ENCODE peak calls at places on chromosomes 4 and X, in five cellular contexts. One of them, this sample, is unnamed.
A peak's percentile ranks its signal among the peaks of the same experiment; 100 is the strongest.

GRCh38 chrX:23434356-23434884 is 99.8 kb downstream of the PTCHD1 start:
- DNase-seq in trophoblast cell: no peak
- DNase-seq in H9: no peak
- DNase-seq in neuronal stem cell: no peak
- DNase-seq in H1: no peak
- DNase-seq in this sample: peak; percentile 1

GRCh38 chr4:62208921-62209320 is 1008.8 kb downstream of the ADGRL3 start:
- DNase-seq in H1: no peak
- DNase-seq in trophoblast cell: no peak
- DNase-seq in neuronal stem cell: no peak
- DNase-seq in H9: no peak
- DNase-seq in this sample: no peak

GRCh38 chr4:62225972-62226371 is 1025.8 kb downstream of the ADGRL3 start:
- DNase-seq in trophoblast cell: no peak
- DNase-seq in H9: no peak
- DNase-seq in H1: no peak
- DNase-seq in neuronal stem cell: no peak
- DNase-seq in this sample: no peak

GRCh38 chrX:118211891-118212816 is 95.5 kb upstream of the KLHL13 start:
- DNase-seq in trophoblast cell: no peak
- DNase-seq in H9: no peak
- DNase-seq in neuronal stem cell: no peak
- DNase-seq in H1: no peak
- DNase-seq in this sample: no peak

GRCh38 chr4:39732728-39733127 is 34.8 kb downstream of the UBE2K start:
- DNase-seq in trophoblast cell: no peak
- DNase-seq in H9: no peak
- DNase-seq in H1: peak; percentile 30
- DNase-seq in neuronal stem cell: no peak
- DNase-seq in this sample: peak; percentile 70

GRCh38 chrX:14902536-14902935 is 29.3 kb downstream of the MOSPD2 start:
- DNase-seq in neuronal stem cell: no peak
- DNase-seq in trophoblast cell: no peak
- DNase-seq in H1: no peak
- DNase-seq in H9: no peak
- DNase-seq in this sample: no peak

GRCh38 chrX:115311666-115312065 is 22.2 kb downstream of the LUZP4 start:
- DNase-seq in H9: peak; percentile 93
- DNase-seq in H1: peak; percentile 65
- DNase-seq in neuronal stem cell: no peak
- DNase-seq in trophoblast cell: no peak
- DNase-seq in this sample: peak; percentile 13

GRCh38 chr4:111230265-111230664 is 607.4 kb upstream of the PITX2 start:
- DNase-seq in H1: no peak
- DNase-seq in H9: no peak
- DNase-seq in trophoblast cell: no peak
- DNase-seq in neuronal stem cell: no peak
- DNase-seq in this sample: peak; percentile 7

GRCh38 chr4:28787947-28788346 is 1927.3 kb downstream of the STIM2 start:
- DNase-seq in H9: no peak
- DNase-seq in H1: no peak
- DNase-seq in neuronal stem cell: no peak
- DNase-seq in trophoblast cell: no peak
- DNase-seq in this sample: no peak

GRCh38 chr4:73505567-73505966 is 24.0 kb downstream of the AFM start:
- DNase-seq in H9: no peak
- DNase-seq in neuronal stem cell: no peak
- DNase-seq in trophoblast cell: no peak
- DNase-seq in H1: no peak
- DNase-seq in this sample: no peak

GRCh38 chr4:7595883-7596535 is 161.3 kb upstream of the PSAPL1 start:
- DNase-seq in H1: no peak
- DNase-seq in trophoblast cell: no peak
- DNase-seq in neuronal stem cell: no peak
- DNase-seq in H9: no peak
- DNase-seq in this sample: no peak

GRCh38 chrX:149937881-149938426 is 337 bp downstream of the EOLA2 start:
- DNase-seq in neuronal stem cell: no peak
- DNase-seq in H9: no peak
- DNase-seq in trophoblast cell: no peak
- DNase-seq in H1: no peak
- DNase-seq in this sample: no peak

GRCh38 chr4:2788532-2789103 is 4.3 kb upstream of the SH3BP2 start:
- DNase-seq in neuronal stem cell: no peak
- DNase-seq in H1: no peak
- DNase-seq in H9: peak; percentile 21
- DNase-seq in trophoblast cell: no peak
- DNase-seq in this sample: no peak

GRCh38 chr4:25258980-25259578 is 25.2 kb downstream of the PI4K2B start:
- DNase-seq in neuronal stem cell: no peak
- DNase-seq in H9: no peak
- DNase-seq in H1: no peak
- DNase-seq in trophoblast cell: no peak
- DNase-seq in this sample: peak; percentile 38

GRCh38 chr4:113325876-113326615 is 276.6 kb downstream of the ANK2 start:
- DNase-seq in trophoblast cell: no peak
- DNase-seq in H9: no peak
- DNase-seq in H1: no peak
- DNase-seq in neuronal stem cell: no peak
- DNase-seq in this sample: no peak

GRCh38 chrX:128781506-128781905 is 729.3 kb upstream of the ACTRT1 start:
- DNase-seq in H9: peak; percentile 57
- DNase-seq in trophoblast cell: no peak
- DNase-seq in H1: peak; percentile 49
- DNase-seq in neuronal stem cell: peak; percentile 3
- DNase-seq in this sample: peak; percentile 6

GRCh38 chrX:41922125-41922521 is 1.2 kb downstream of the CASK start:
- DNase-seq in neuronal stem cell: no peak
- DNase-seq in H9: no peak
- DNase-seq in H1: no peak
- DNase-seq in trophoblast cell: no peak
- DNase-seq in this sample: peak; percentile 52
- H2BK12ac ChIP-seq in neuronal stem cell: no peak overlapping the region
- H2BK12ac ChIP-seq in H9: no peak overlapping the region
- H2BK12ac ChIP-seq in H1: peak overlapping the region; percentile 9
- H2BK12ac ChIP-seq in trophoblast cell: no peak overlapping the region
- H2BK12ac ChIP-seq in this sample: no peak overlapping the region

GRCh38 chr4:89111833-89112563 is 665 bp downstream of the TIGD2 start:
- DNase-seq in H1: no peak
- DNase-seq in H9: no peak
- DNase-seq in trophoblast cell: peak; percentile 90
- DNase-seq in neuronal stem cell: no peak
- DNase-seq in this sample: peak; percentile 96
- H2BK120ac ChIP-seq in H1: no peak overlapping the region
- H2BK120ac ChIP-seq in H9: no peak overlapping the region
- H2BK120ac ChIP-seq in trophoblast cell: peak overlapping the region; percentile 44
- H2BK120ac ChIP-seq in neuronal stem cell: no peak overlapping the region
- H2BK120ac ChIP-seq in this sample: peak overlapping the region; percentile 52

DNA sequence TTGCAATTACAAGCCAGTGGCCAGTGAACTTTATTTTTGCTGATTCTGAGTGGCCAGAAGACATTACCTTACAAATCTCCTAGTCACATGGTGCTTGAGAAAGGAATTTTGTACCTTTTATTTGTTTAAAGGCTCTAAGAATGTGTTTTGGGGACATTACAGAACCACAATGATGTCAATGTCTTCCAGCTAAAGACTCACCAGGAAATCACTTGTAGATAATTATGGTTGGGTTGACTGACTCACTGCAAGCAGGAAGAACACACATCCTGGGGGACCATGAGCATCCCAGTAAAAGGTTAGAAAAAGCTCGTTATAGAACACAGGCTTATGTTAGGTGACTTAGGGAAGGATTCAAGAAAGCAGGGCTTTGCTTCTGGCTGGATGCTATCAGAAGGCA is 119.4 kb upstream of the FAM9B start:
- DNase-seq in H1: no peak
- DNase-seq in trophoblast cell: no peak
- DNase-seq in neuronal stem cell: no peak
- DNase-seq in H9: no peak
- DNase-seq in this sample: peak; percentile 48
- H3K9ac ChIP-seq in H1: no peak overlapping the region
- H3K9ac ChIP-seq in trophoblast cell: no peak overlapping the region
- H3K9ac ChIP-seq in neuronal stem cell: no peak overlapping the region
- H3K9ac ChIP-seq in H9: no peak overlapping the region
- H3K9ac ChIP-seq in this sample: no peak overlapping the region

DNA sequence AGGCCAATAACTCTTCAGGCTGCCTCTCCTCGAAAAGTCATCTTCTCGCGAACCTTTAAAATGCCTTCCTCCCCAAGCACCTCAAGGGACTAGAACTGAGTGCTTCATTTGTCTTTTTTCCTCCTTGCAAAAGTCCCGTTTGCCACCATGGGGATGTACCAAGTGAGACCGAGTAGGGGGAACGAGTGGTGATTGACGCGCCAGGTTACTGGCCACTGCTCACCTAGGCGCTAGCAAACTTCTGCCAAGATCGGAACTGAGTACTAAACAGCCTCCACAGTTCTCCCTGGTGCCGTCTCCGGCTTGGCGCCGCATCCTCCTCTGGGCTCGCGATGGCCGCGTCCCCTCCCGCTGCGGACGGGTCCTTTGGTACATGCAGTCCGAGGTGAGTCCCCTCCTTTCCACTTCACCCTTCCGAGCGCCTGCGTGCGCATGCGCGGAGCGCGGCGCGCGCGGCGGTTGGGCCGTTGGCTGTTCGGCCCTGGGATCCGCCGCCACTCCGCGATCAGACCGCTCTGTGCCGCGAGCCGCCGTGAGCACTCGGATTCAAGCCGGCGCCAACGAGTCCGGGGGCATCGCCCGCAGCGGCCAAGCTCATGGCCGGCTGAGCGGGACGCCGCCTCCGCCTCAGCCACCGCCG is at the start of gene CDK16:
- DNase-seq in H9: peak; percentile 87
- DNase-seq in trophoblast cell: peak; percentile 61
- DNase-seq in neuronal stem cell: peak; percentile 69
- DNase-seq in H1: peak; percentile 72
- DNase-seq in this sample: peak; percentile 81
- H2BK12ac ChIP-seq in H9: no peak within 1 kb of the TSS
- H2BK12ac ChIP-seq in trophoblast cell: peak within 1 kb of the TSS; percentile 21
- H2BK12ac ChIP-seq in neuronal stem cell: no peak within 1 kb of the TSS
- H2BK12ac ChIP-seq in H1: peak within 1 kb of the TSS; percentile 92
- H2BK12ac ChIP-seq in this sample: no peak within 1 kb of the TSS

DNA sequence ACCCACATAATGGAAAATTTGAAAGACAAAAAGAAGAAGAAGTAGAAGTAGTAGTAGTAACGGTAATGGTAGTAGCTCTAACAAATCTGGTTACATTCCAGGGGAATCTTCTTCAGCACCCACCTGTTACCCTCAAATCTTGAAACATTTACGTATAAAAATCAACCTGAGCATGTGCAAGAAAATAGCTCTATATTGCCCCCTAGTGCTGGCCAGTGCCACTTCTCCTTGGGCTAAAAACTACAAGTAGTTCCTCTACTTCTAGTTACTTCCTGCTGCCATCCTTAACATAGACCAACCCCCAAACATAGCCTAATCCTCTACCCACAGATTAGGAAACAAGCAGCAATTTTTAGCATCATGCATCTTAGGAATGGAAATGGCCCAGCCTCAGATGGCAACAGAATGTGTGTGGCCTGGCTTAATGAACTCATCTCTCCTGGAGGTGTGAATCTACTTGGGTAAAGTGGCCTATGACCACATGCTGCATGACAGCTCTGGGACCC is 3.1 kb downstream of the PDGFC start:
- DNase-seq in trophoblast cell: peak; percentile 35
- DNase-seq in H9: peak; percentile 57
- DNase-seq in H1: peak; percentile 72
- DNase-seq in neuronal stem cell: peak; percentile 54
- DNase-seq in this sample: peak; percentile 85
- H2BK120ac ChIP-seq in trophoblast cell: no peak overlapping the region
- H2BK120ac ChIP-seq in H9: no peak overlapping the region
- H2BK120ac ChIP-seq in H1: no peak overlapping the region
- H2BK120ac ChIP-seq in neuronal stem cell: no peak overlapping the region
- H2BK120ac ChIP-seq in this sample: no peak overlapping the region

This sample was measured in mesenchymal stem cell.